ENCODE peak calls at places on chromosomes 5 and 9, in five cellular contexts. One of them, this sample, is unnamed.

GRCh38 chr5:151773979-151774378 is 2.2 kb downstream of the G3BP1 start:
- DNase-seq in neural progenitor cell: no peak
- DNase-seq in colonic mucosa: no peak
- DNase-seq in GM12864: no peak
- DNase-seq in AG04450: no peak
- DNase-seq in this sample: no peak

GRCh38 chr9:116039312-116039711 is 114.3 kb upstream of the PAPPA start:
- DNase-seq in neural progenitor cell: peak
- DNase-seq in colonic mucosa: no peak
- DNase-seq in GM12864: no peak
- DNase-seq in AG04450: no peak
- DNase-seq in this sample: no peak

GRCh38 chr9:133569109-133569785 is 34.7 kb downstream of the ADAMTSL2 start:
- DNase-seq in neural progenitor cell: no peak
- DNase-seq in colonic mucosa: no peak
- DNase-seq in GM12864: no peak
- DNase-seq in AG04450: no peak
- DNase-seq in this sample: no peak

GRCh38 chr5:126865299-126865698 is 88.4 kb downstream of the LMNB1 start:
- DNase-seq in neural progenitor cell: no peak
- DNase-seq in colonic mucosa: no peak
- DNase-seq in GM12864: no peak
- DNase-seq in AG04450: peak
- DNase-seq in this sample: no peak

GRCh38 chr5:7978991-7979390 is 110.0 kb downstream of the MTRR start:
- DNase-seq in neural progenitor cell: no peak
- DNase-seq in colonic mucosa: no peak
- DNase-seq in GM12864: no peak
- DNase-seq in AG04450: no peak
- DNase-seq in this sample: no peak

GRCh38 chr5:9507974-9508373 is 37.9 kb downstream of the SEMA5A start:
- DNase-seq in neural progenitor cell: no peak
- DNase-seq in colonic mucosa: no peak
- DNase-seq in GM12864: no peak
- DNase-seq in AG04450: peak
- DNase-seq in this sample: no peak

GRCh38 chr5:63794296-63794695 is 167.9 kb downstream of the HTR1A start:
- DNase-seq in neural progenitor cell: no peak
- DNase-seq in colonic mucosa: no peak
- DNase-seq in GM12864: no peak
- DNase-seq in AG04450: no peak
- DNase-seq in this sample: no peak

GRCh38 chr5:19235101-19235584 is 752.9 kb downstream of the CDH18 start:
- DNase-seq in neural progenitor cell: no peak
- DNase-seq in colonic mucosa: no peak
- DNase-seq in GM12864: no peak
- DNase-seq in AG04450: no peak
- DNase-seq in this sample: no peak

GRCh38 chr5:179278119-179278518 is 67.1 kb downstream of the ADAMTS2 start:
- DNase-seq in neural progenitor cell: no peak
- DNase-seq in colonic mucosa: no peak
- DNase-seq in GM12864: no peak
- DNase-seq in AG04450: no peak
- DNase-seq in this sample: no peak

DNA sequence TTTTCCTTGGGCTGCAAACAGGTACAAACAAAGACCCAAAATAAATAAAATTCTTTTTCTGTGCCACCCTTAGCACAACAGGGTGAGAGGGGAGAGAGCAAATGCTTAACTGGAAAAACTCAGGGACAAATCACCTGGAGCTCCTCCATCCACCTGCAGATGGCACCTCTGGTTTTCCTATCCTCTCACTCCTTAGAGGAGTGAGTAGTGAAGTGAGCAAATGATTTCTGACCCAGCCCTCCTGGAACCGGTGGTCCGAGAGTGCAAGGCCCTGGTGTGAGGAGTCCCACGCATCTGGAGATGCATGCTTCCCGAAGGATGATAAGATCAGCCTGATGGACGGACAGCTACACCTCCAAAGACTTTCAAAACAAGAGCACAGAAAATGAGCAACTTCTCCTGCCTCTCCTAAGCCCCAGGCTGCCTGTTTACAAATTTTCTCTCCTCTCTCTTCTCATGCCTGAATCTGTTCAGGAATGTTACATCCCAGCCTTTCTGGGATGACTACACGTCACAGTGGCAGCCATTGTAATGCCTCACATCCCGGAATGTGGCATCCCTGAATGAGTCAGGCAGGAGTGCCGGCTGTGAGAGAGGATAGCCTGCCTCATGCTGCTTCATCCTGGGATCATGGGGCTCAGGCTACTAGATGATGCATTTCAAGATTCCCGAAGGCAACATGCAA is 86.4 kb downstream of the ADRB2 start:
- DNase-seq in neural progenitor cell: peak
- DNase-seq in colonic mucosa: no peak
- DNase-seq in GM12864: no peak
- DNase-seq in AG04450: peak
- DNase-seq in this sample: no peak
- TF ChIP-seq CTCF in neural progenitor cell: peak
- TF ChIP-seq CTCF in colonic mucosa: peak
- TF ChIP-seq CTCF in GM12864: no peak
- TF ChIP-seq CTCF in AG04450: peak
- TF ChIP-seq CTCF in this sample: no peak

GRCh38 chr5:90709323-90710148 is 150.9 kb downstream of the ADGRV1 start:
- DNase-seq in neural progenitor cell: peak
- DNase-seq in colonic mucosa: peak
- DNase-seq in GM12864: no peak
- DNase-seq in AG04450: no peak
- DNase-seq in this sample: peak
- TF ChIP-seq CTCF in neural progenitor cell: peak
- TF ChIP-seq CTCF in colonic mucosa: peak
- TF ChIP-seq CTCF in GM12864: peak
- TF ChIP-seq CTCF in AG04450: peak
- TF ChIP-seq CTCF in this sample: peak

GRCh38 chr9:97744710-97745708 is 47.9 kb upstream of the XPA start:
- DNase-seq in neural progenitor cell: peak
- DNase-seq in colonic mucosa: no peak
- DNase-seq in GM12864: no peak
- DNase-seq in AG04450: no peak
- DNase-seq in this sample: no peak

GRCh38 chr9:97742545-97742944 is 45.4 kb upstream of the XPA start:
- DNase-seq in neural progenitor cell: no peak
- DNase-seq in colonic mucosa: no peak
- DNase-seq in GM12864: no peak
- DNase-seq in AG04450: no peak
- DNase-seq in this sample: no peak

GRCh38 chr9:97737429-97737828 is 40.3 kb upstream of the XPA start:
- DNase-seq in neural progenitor cell: peak
- DNase-seq in colonic mucosa: no peak
- DNase-seq in GM12864: no peak
- DNase-seq in AG04450: no peak
- DNase-seq in this sample: no peak

GRCh38 chr9:97741947-97742346 is 44.8 kb upstream of the XPA start:
- DNase-seq in neural progenitor cell: no peak
- DNase-seq in colonic mucosa: no peak
- DNase-seq in GM12864: no peak
- DNase-seq in AG04450: no peak
- DNase-seq in this sample: no peak

GRCh38 chr9:97740848-97741821 is 44.0 kb upstream of the XPA start:
- DNase-seq in neural progenitor cell: peak
- DNase-seq in colonic mucosa: peak
- DNase-seq in GM12864: no peak
- DNase-seq in AG04450: no peak
- DNase-seq in this sample: peak
- TF ChIP-seq CTCF in neural progenitor cell: peak
- TF ChIP-seq CTCF in colonic mucosa: no peak
- TF ChIP-seq CTCF in GM12864: no peak
- TF ChIP-seq CTCF in AG04450: peak
- TF ChIP-seq CTCF in this sample: no peak

GRCh38 chr5:2709996-2710689 is 41.3 kb downstream of the IRX2 start:
- DNase-seq in neural progenitor cell: no peak
- DNase-seq in colonic mucosa: no peak
- DNase-seq in GM12864: no peak
- DNase-seq in AG04450: no peak
- DNase-seq in this sample: no peak

GRCh38 chr5:2711446-2712425 is 39.7 kb downstream of the IRX2 start:
- DNase-seq in neural progenitor cell: peak
- DNase-seq in colonic mucosa: no peak
- DNase-seq in GM12864: no peak
- DNase-seq in AG04450: no peak
- DNase-seq in this sample: no peak

GRCh38 chr5:2708751-2709150 is 42.7 kb downstream of the IRX2 start:
- DNase-seq in neural progenitor cell: no peak
- DNase-seq in colonic mucosa: no peak
- DNase-seq in GM12864: no peak
- DNase-seq in AG04450: no peak
- DNase-seq in this sample: no peak

GRCh38 chr5:2708132-2708531 is 43.3 kb downstream of the IRX2 start:
- DNase-seq in neural progenitor cell: no peak
- DNase-seq in colonic mucosa: no peak
- DNase-seq in GM12864: no peak
- DNase-seq in AG04450: no peak
- DNase-seq in this sample: no peak

DNA sequence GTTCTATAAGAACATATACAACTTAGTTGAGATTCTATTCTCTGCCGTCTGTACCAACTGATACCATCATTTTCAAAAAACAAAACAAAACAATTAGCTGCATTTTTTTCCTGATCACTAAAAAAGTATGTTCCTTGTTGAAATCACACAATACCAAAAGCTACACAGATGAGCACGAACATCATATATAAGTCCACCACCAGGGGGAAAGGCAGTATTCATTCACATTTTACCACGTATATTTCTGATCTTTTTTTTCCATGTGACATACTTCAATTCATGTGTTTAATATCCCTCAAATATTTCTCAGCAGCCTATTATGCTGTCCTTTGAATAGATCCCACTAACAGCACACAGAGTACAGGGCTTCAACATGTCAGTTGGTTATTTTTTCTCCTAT is 40.6 kb downstream of the IRX2 start:
- DNase-seq in neural progenitor cell: no peak
- DNase-seq in colonic mucosa: no peak
- DNase-seq in GM12864: no peak
- DNase-seq in AG04450: no peak
- DNase-seq in this sample: no peak
- TF ChIP-seq CTCF in neural progenitor cell: peak
- TF ChIP-seq CTCF in colonic mucosa: no peak
- TF ChIP-seq CTCF in GM12864: no peak
- TF ChIP-seq CTCF in AG04450: no peak
- TF ChIP-seq CTCF in this sample: no peak

GRCh38 chr9:90813523-90813922 is 11.9 kb downstream of the SYK start:
- DNase-seq in neural progenitor cell: no peak
- DNase-seq in colonic mucosa: no peak
- DNase-seq in GM12864: no peak
- DNase-seq in AG04450: no peak
- DNase-seq in this sample: no peak

GRCh38 chr9:90814355-90814754 is 12.7 kb downstream of the SYK start:
- DNase-seq in neural progenitor cell: no peak
- DNase-seq in colonic mucosa: no peak
- DNase-seq in GM12864: no peak
- DNase-seq in AG04450: no peak
- DNase-seq in this sample: no peak

GRCh38 chr9:90810686-90811085 is 9.1 kb downstream of the SYK start:
- DNase-seq in neural progenitor cell: no peak
- DNase-seq in colonic mucosa: no peak
- DNase-seq in GM12864: no peak
- DNase-seq in AG04450: no peak
- DNase-seq in this sample: no peak

GRCh38 chr9:90815183-90815943 is 13.7 kb downstream of the SYK start:
- DNase-seq in neural progenitor cell: no peak
- DNase-seq in colonic mucosa: no peak
- DNase-seq in GM12864: no peak
- DNase-seq in AG04450: no peak
- DNase-seq in this sample: no peak

GRCh38 chr9:90813011-90813410 is 11.4 kb downstream of the SYK start:
- DNase-seq in neural progenitor cell: no peak
- DNase-seq in colonic mucosa: no peak
- DNase-seq in GM12864: no peak
- DNase-seq in AG04450: no peak
- DNase-seq in this sample: no peak
- TF ChIP-seq CTCF in neural progenitor cell: no peak
- TF ChIP-seq CTCF in colonic mucosa: no peak
- TF ChIP-seq CTCF in GM12864: no peak
- TF ChIP-seq CTCF in AG04450: no peak
- TF ChIP-seq CTCF in this sample: no peak

DNA sequence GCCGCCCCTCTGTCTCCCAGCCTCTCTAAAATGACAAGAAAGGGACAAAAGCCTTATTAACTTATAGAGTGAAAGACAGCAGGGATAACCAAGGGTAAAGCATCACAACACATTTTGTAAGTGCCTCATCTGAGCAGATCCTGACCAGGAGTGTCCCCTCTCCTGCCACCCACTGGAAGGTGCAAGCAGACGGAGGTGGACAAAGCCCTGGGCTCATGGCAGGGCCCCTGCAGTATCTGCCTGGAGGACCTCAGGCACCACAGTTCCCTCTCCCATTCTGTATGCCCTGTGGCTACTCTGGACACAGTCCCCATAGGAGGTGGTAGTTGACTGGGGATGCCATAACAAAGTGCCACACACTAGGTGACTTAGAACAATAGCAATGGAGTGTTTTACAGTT is 319.8 kb downstream of the GADD45G start:
- DNase-seq in neural progenitor cell: no peak
- DNase-seq in colonic mucosa: no peak
- DNase-seq in GM12864: no peak
- DNase-seq in AG04450: no peak
- DNase-seq in this sample: no peak
- TF ChIP-seq CTCF in neural progenitor cell: no peak
- TF ChIP-seq CTCF in colonic mucosa: no peak
- TF ChIP-seq CTCF in GM12864: no peak
- TF ChIP-seq CTCF in AG04450: no peak
- TF ChIP-seq CTCF in this sample: no peak